ENCODE peak calls at places on chromosome 12, in eight cellular contexts. G, N, E, Q, X, A, K and V are unnamed samples.

GRCh38 chr12:124481257-124481750 is 86.1 kb downstream of the NCOR2 start:
- DNase-seq in G (no peak), N (no peak), E (no peak), Q (no peak), X (no peak), A (peak; percentile 29), K (no peak), V (no peak)

GRCh38 chr12:12626471-12626870 is 14.8 kb downstream of the CREBL2 start:
- DNase-seq in G (no peak), N (no peak), E (no peak), Q (no peak), X (no peak), A (no peak), K (no peak), V (no peak)

GRCh38 chr12:50050410-50051280 is 6.8 kb upstream of the ASIC1 start:
- DNase-seq in G (no peak), N (no peak), E (peak; percentile 12), Q (peak; percentile 90), X (peak; percentile 44), A (peak; percentile 76), K (no peak), V (no peak)

GRCh38 chr12:108069766-108070165 is 59.3 kb upstream of the WSCD2 start:
- DNase-seq in G (no peak), N (no peak), E (no peak), Q (no peak), X (no peak), A (no peak), K (no peak), V (no peak)

GRCh38 chr12:2339022-2339431 is 286.2 kb downstream of the CACNA1C start:
- DNase-seq in G (no peak), N (peak; percentile 33), E (peak; percentile 82), Q (peak; percentile 70), X (no peak), A (no peak), K (no peak), V (no peak)

GRCh38 chr12:14910090-14910915 is 24.6 kb upstream of the MGP start:
- DNase-seq in G (no peak), N (no peak), E (peak; percentile 65), Q (peak; percentile 82), X (no peak), A (no peak), K (no peak), V (no peak)

GRCh38 chr12:109462868-109463692 is 14.0 kb downstream of the KCTD10 start:
- DNase-seq in G (no peak), N (peak; percentile 98), E (peak; percentile 99), Q (peak; percentile 99), X (peak; percentile 88), A (peak; percentile 90), K (no peak), V (peak; percentile 66)

GRCh38 chr12:82357845-82358199 is 365 bp downstream of the CCDC59 start:
- DNase-seq in G (no peak), N (no peak), E (no peak), Q (no peak), X (no peak), A (no peak), K (no peak), V (peak; percentile 11)

GRCh38 chr12:76863811-76864210 is 15.0 kb downstream of the CSRP2 start:
- DNase-seq in G (no peak), N (no peak), E (no peak), Q (no peak), X (no peak), A (no peak), K (no peak), V (no peak)

GRCh38 chr12:130925616-130926015 is 28.1 kb upstream of the ADGRD1 start:
- DNase-seq in G (no peak), N (no peak), E (no peak), Q (peak; percentile 16), X (peak; percentile 23), A (no peak), K (no peak), V (no peak)

GRCh38 chr12:8969861-8970411 is 19.4 kb upstream of the KLRG1 start:
- DNase-seq in G (no peak), N (no peak), E (no peak), Q (no peak), X (no peak), A (no peak), K (no peak), V (no peak)

GRCh38 chr12:10392394-10392930 is 2.6 kb upstream of the KLRK1 start:
- DNase-seq in G (no peak), N (peak; percentile 100), E (peak; percentile 98), Q (peak; percentile 96), X (peak; percentile 74), A (peak; percentile 77), K (no peak), V (no peak)

GRCh38 chr12:106226884-106227640 is 20.8 kb downstream of the CKAP4 start:
- DNase-seq in G (no peak), N (peak; percentile 36), E (peak; percentile 54), Q (peak; percentile 78), X (peak; percentile 57), A (no peak), K (peak; percentile 57), V (peak; percentile 31)

GRCh38 chr12:64796205-64796845 is 28.1 kb upstream of the TBC1D30 start:
- DNase-seq in G (peak; percentile 35), N (peak; percentile 86), E (peak; percentile 93), Q (peak; percentile 95), X (peak; percentile 81), A (peak; percentile 43), K (peak; percentile 60), V (peak; percentile 88)

GRCh38 chr12:65313704-65314317 is 35.3 kb downstream of the MSRB3 start:
- DNase-seq in G (no peak), N (no peak), E (peak; percentile 62), Q (peak; percentile 62), X (no peak), A (no peak), K (no peak), V (peak; percentile 8)

GRCh38 chr12:1339608-1340319 is 254.6 kb downstream of the FBXL14 start:
- DNase-seq in G (no peak), N (no peak), E (no peak), Q (no peak), X (no peak), A (no peak), K (no peak), V (no peak)

GRCh38 chr12:99146185-99146584 is 501.1 kb downstream of the APAF1 start:
- DNase-seq in G (no peak), N (no peak), E (no peak), Q (peak; percentile 8), X (no peak), A (no peak), K (no peak), V (no peak)

GRCh38 chr12:130826151-130826801 is 12.8 kb downstream of the STX2 start:
- DNase-seq in G (peak; percentile 61), N (no peak), E (peak; percentile 39), Q (peak; percentile 59), X (no peak), A (no peak), K (peak; percentile 70), V (peak; percentile 15)

GRCh38 chr12:19402211-19402610 is 37.1 kb upstream of the AEBP2 start:
- DNase-seq in G (no peak), N (no peak), E (no peak), Q (no peak), X (no peak), A (no peak), K (no peak), V (no peak)

GRCh38 chr12:65681226-65681625 is 143.1 kb upstream of the HMGA2 start:
- DNase-seq in G (no peak), N (no peak), E (no peak), Q (no peak), X (no peak), A (no peak), K (no peak), V (no peak)

GRCh38 chr12:59972941-59973340 is 377.1 kb downstream of the SLC16A7 start:
- DNase-seq in G (no peak), N (peak; percentile 18), E (peak; percentile 25), Q (peak; percentile 35), X (no peak), A (no peak), K (no peak), V (no peak)

GRCh38 chr12:76719171-76719631 is 44.7 kb upstream of the ZDHHC17 start:
- DNase-seq in G (no peak), N (no peak), E (no peak), Q (peak; percentile 14), X (no peak), A (no peak), K (no peak), V (no peak)

GRCh38 chr12:120597861-120598260 is 16.7 kb upstream of the POP5 start:
- DNase-seq in G (no peak), N (no peak), E (no peak), Q (no peak), X (no peak), A (no peak), K (no peak), V (no peak)

GRCh38 chr12:56900583-56900982 is 33.6 kb downstream of the SDR9C7 start:
- DNase-seq in G (no peak), N (no peak), E (no peak), Q (peak; percentile 21), X (no peak), A (no peak), K (no peak), V (no peak)

GRCh38 chr12:28253175-28253641 is 63.0 kb downstream of the CCDC91 start:
- DNase-seq in G (no peak), N (no peak), E (peak; percentile 23), Q (peak; percentile 35), X (no peak), A (no peak), K (peak; percentile 41), V (no peak)

GRCh38 chr12:55704824-55705780 is 2.6 kb downstream of the ITGA7 start:
- DNase-seq in G (no peak), N (no peak), E (no peak), Q (no peak), X (no peak), A (peak; percentile 48), K (no peak), V (no peak)
- H3K4me3 ChIP-seq in G (no peak overlapping the region), N (no peak overlapping the region), E (no peak overlapping the region), Q (no peak overlapping the region), X (peak overlapping the region; percentile 59), A (peak overlapping the region; percentile 75), K (no peak overlapping the region), V (no peak overlapping the region)

GRCh38 chr12:52691076-52691764 is 11.0 kb upstream of the KRT1 start:
- DNase-seq in G (peak; percentile 57), N (no peak), E (no peak), Q (no peak), X (no peak), A (no peak), K (peak; percentile 49), V (no peak)
- H3K4me3 ChIP-seq in G (peak overlapping the region; percentile 44), N (no peak overlapping the region), E (no peak overlapping the region), Q (no peak overlapping the region), X (no peak overlapping the region), A (peak overlapping the region; percentile 34), K (peak overlapping the region; percentile 49), V (peak overlapping the region; percentile 49)

DNA sequence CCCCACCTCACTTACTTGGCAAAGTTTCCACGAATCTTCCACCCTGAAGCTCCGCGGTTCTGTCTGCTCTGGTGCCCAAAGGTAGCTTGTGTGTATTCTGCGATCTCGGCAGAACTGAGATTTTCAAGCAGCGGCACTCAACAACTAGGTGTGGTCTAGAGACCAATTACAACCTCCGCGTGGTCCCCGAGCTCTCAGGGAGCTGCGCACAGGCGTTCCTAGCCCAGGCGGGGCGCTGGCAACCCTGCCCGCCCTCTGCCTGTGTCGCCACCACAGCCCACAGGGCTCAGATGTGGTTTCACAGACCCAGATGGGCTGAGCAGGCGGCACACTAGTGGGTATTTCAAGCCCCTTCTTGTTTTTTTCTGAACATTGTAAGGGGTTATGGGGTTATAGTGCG is 1.5 kb upstream of the DIABLO start:
- DNase-seq in G (peak; percentile 52), N (no peak), E (no peak), Q (no peak), X (no peak), A (no peak), K (peak; percentile 76), V (peak; percentile 95)
- H3K4me3 ChIP-seq in G (peak overlapping the region; percentile 55), N (no peak overlapping the region), E (no peak overlapping the region), Q (no peak overlapping the region), X (no peak overlapping the region), A (no peak overlapping the region), K (peak overlapping the region; percentile 63), V (peak overlapping the region; percentile 46)

GRCh38 chr12:102728506-102729242 is 188.4 kb downstream of the PAH start:
- DNase-seq in G (no peak), N (no peak), E (no peak), Q (no peak), X (no peak), A (no peak), K (no peak), V (peak; percentile 26)
- H3K4me3 ChIP-seq in G (no peak overlapping the region), N (no peak overlapping the region), E (no peak overlapping the region), Q (no peak overlapping the region), X (no peak overlapping the region), A (no peak overlapping the region), K (no peak overlapping the region), V (no peak overlapping the region)